ENCODE peak calls at places on chromosome 16, in ten cellular contexts. C is body of pancreas, K is RWPE1, W is stomach, R is IMR-90, S is neural crest cell, A is OCI-LY7, M is heart right ventricle, D is GM06990, Y is HCT116. T is an unnamed sample.

GRCh38 chr16:81446318-81447275 is 2.0 kb downstream of the CMIP start:
- DNase-seq in D (peak), W (peak), C (peak), K (peak), R (peak), M (no peak), Y (no peak), S (no peak), A (peak), T (peak)

GRCh38 chr16:3029499-3030127 is 5.8 kb downstream of the THOC6 start:
- DNase-seq in M (no peak), A (no peak), S (no peak), C (no peak), K (no peak), W (no peak), D (peak), Y (no peak), R (peak), T (peak)

GRCh38 chr16:82082543-82083244 is 47.6 kb downstream of the HSD17B2 start:
- DNase-seq in R (peak), K (peak), C (no peak), M (no peak), D (peak), A (no peak), S (no peak), Y (peak), W (no peak), T (peak)

GRCh38 chr16:87058728-87059250 is 258.4 kb downstream of the C16orf95 start:
- DNase-seq in K (no peak), Y (no peak), S (no peak), A (no peak), M (no peak), C (no peak), D (no peak), R (no peak), W (no peak), T (no peak)

GRCh38 chr16:50539822-50540710 is 8.1 kb upstream of the NKD1 start:
- DNase-seq in C (no peak), A (no peak), D (no peak), Y (no peak), S (no peak), W (no peak), M (no peak), R (no peak), K (no peak), T (no peak)

GRCh38 chr16:30953511-30954124 is 3.9 kb upstream of the SETD1A start:
- DNase-seq in C (peak), W (peak), K (no peak), S (peak), M (peak), D (peak), Y (peak), A (peak), R (peak), T (peak)

GRCh38 chr16:8950580-8951077 is 13.1 kb downstream of the USP7 start:
- DNase-seq in M (no peak), R (peak), C (no peak), A (no peak), D (no peak), W (no peak), S (no peak), Y (no peak), K (no peak), T (no peak)

GRCh38 chr16:70380205-70380918 is 33.7 kb downstream of the DDX19A start:
- DNase-seq in Y (no peak), A (peak), D (peak), K (peak), M (peak), S (peak), W (peak), R (peak), C (peak), T (peak)

GRCh38 chr16:1959269-1960039 is at the start of gene NDUFB10:
- DNase-seq in D (peak), S (peak), R (peak), A (peak), Y (peak), W (peak), M (peak), K (no peak), C (peak), T (peak)

GRCh38 chr16:19829844-19830703 is 54.6 kb downstream of the GPRC5B start:
- DNase-seq in K (no peak), R (no peak), Y (no peak), M (no peak), S (no peak), A (no peak), C (no peak), W (peak), D (no peak), T (no peak)

GRCh38 chr16:74817851-74818250 is 43.2 kb upstream of the FA2H start:
- DNase-seq in K (no peak), Y (no peak), R (no peak), C (no peak), M (no peak), S (no peak), A (no peak), D (no peak), W (no peak), T (no peak)

GRCh38 chr16:82146957-82147356 is 23.1 kb downstream of the MPHOSPH6 start:
- DNase-seq in A (no peak), M (no peak), Y (no peak), W (no peak), S (no peak), C (no peak), R (no peak), K (no peak), D (no peak), T (no peak)

GRCh38 chr16:10168258-10168657 is 14.0 kb downstream of the GRIN2A start:
- DNase-seq in S (no peak), W (no peak), R (no peak), A (no peak), D (no peak), K (no peak), C (no peak), M (no peak), Y (no peak), T (no peak)

GRCh38 chr16:56549744-56550385 is 15.0 kb upstream of the MT4 start:
- DNase-seq in K (no peak), S (no peak), R (peak), Y (no peak), M (no peak), W (no peak), A (no peak), D (no peak), C (no peak), T (no peak)

DNA sequence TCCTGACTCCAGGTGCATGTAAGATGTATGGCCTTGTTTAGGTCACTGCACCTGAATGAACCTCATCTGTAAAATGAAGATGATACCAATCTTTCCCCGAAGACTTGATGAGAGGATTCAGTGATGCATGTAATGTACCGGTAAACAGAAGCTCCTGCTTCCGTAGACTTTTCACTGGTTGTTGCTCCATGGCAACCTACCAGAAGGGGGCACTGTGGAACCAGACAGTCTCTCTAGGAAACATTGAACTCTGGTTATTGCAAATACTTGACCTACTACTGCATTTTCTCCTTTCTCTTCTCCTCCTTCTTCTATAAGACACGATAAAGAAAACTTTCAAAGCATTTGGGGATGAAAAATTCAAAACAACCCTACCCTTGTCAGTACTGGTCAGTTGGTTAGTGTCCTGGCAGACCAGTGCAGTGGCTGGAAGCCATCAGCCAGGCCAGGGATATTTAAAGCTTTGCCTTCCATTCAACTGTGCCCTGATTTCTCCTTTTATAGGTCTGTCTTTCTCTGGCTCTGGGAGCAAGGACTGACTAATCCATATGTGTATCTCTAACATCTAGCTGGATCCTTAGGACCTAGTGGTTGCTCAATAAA is 667.4 kb upstream of the SALL1 start:
- DNase-seq in C (peak), K (no peak), A (peak), M (no peak), S (peak), R (peak), D (no peak), W (peak), Y (no peak), T (peak)
- TF ChIP-seq CTCF in C (peak), K (no peak), A (peak), M (peak), S (peak), R (peak), D (peak), W (peak), Y (no peak), T (peak)

GRCh38 chr16:88676502-88677242 is 9.6 kb downstream of the SNAI3 start:
- DNase-seq in Y (no peak), R (no peak), A (no peak), D (no peak), M (no peak), S (no peak), C (no peak), W (no peak), K (no peak), T (no peak)

GRCh38 chr16:88673685-88674398 is 11.0 kb upstream of the MVD start:
- DNase-seq in R (no peak), M (peak), W (no peak), A (no peak), C (no peak), Y (no peak), S (no peak), K (no peak), D (no peak), T (peak)

GRCh38 chr16:88671806-88672205 is 8.9 kb upstream of the MVD start:
- DNase-seq in D (no peak), W (no peak), M (no peak), A (no peak), R (no peak), C (no peak), Y (no peak), S (no peak), K (no peak), T (no peak)

GRCh38 chr16:88669986-88670385 is 7.1 kb upstream of the MVD start:
- DNase-seq in A (no peak), W (no peak), C (no peak), R (no peak), D (no peak), S (no peak), Y (no peak), M (no peak), K (no peak), T (no peak)

GRCh38 chr16:88672776-88673175 is 9.9 kb upstream of the MVD start:
- DNase-seq in A (no peak), R (no peak), M (no peak), Y (peak), W (no peak), S (no peak), C (no peak), K (no peak), D (no peak), T (no peak)
- TF ChIP-seq CTCF in A (peak), R (peak), M (no peak), Y (no peak), W (no peak), S (peak), C (peak), K (no peak), D (no peak), T (peak)

DNA sequence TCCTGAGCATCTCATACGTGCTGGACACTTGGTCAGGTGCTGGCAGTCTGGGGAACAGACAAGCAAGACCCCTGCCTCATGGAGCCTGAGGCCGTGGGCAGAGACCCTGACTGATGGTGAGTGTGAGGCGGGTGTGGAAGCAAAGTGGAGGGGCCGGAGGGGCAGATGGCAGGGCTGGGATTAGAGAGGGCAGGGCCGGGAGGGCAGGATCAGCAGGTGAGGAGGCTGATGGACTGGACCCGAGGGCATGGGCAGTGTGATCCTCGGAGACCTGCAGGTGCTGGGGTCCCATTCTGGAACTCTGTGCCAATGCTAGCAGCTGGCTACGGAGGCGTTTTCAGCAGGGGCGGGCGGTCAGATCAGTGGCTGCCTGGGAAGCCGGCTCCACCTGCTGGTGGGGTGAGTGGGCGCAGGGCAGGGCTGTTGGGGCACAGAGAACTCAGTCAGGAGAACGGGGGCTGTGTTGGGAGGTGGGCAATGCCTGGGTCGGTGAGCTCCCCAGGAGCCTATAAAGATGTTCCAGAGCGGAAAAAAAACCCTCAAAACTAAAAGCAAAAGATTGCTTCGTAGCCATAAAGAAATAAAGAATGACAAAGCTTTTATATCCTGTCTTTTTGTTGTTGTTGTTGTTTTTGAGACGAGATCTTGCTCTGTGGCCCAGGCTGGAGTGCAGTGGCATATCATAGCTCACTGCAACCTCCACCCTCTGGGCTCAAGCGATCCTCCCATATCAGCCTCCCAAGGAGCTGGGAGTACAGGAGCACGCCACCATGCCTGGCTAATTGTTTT is 8.9 kb upstream of the C16orf74 start:
- DNase-seq in C (peak), W (peak), S (no peak), A (peak), M (no peak), K (no peak), D (peak), R (no peak), Y (no peak), T (peak)
- TF ChIP-seq CTCF in C (peak), W (peak), S (peak), A (peak), M (peak), K (peak), D (peak), R (peak), Y (peak), T (peak)

GRCh38 chr16:15676506-15676905 is 26.5 kb downstream of the NDE1 start:
- DNase-seq in A (no peak), D (no peak), K (no peak), S (no peak), R (no peak), C (no peak), Y (no peak), W (no peak), M (no peak), T (no peak)

GRCh38 chr16:15686287-15686686 is 36.2 kb downstream of the NDE1 start:
- DNase-seq in K (no peak), C (no peak), Y (no peak), W (no peak), A (no peak), D (no peak), R (no peak), S (no peak), M (no peak), T (no peak)

GRCh38 chr16:15677447-15677846 is 27.4 kb downstream of the NDE1 start:
- DNase-seq in S (no peak), K (no peak), M (no peak), W (no peak), D (no peak), Y (no peak), C (no peak), A (no peak), R (no peak), T (no peak)

GRCh38 chr16:15682105-15682570 is 32.1 kb downstream of the NDE1 start:
- DNase-seq in A (peak), W (peak), C (peak), K (peak), M (no peak), S (peak), D (no peak), Y (peak), R (peak), T (no peak)
- TF ChIP-seq CTCF in A (peak), W (no peak), C (peak), K (no peak), M (peak), S (peak), D (peak), Y (peak), R (peak), T (no peak)

DNA sequence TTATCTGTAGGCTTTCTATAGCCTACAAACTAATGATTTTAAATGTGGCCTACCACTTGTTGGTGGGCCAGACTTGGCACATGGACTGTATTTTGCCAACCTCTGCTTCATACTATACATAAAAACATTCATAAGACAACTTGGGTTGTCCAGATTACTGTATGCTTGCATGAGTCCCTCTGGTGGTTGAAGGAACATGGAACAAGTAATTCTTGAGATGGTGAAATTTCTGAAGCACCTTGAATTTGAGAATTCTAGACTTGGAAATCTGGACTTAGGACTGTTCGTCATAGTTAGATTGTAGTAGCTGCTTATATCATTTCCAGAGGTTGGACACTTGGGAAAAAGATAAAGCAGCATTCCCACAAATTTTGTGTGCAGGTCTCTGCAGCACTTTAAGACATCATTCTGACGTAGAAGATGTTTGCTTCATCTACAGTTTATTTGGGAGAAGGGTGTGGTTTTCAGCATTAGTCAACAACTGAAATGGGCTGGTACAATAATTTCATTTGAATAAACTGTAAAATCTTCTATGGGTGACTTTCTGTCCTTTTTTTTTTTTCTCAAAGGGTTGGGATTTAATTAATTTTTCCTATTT is 31.2 kb downstream of the NFATC3 start:
- DNase-seq in A (peak), M (no peak), Y (no peak), K (peak), W (no peak), D (no peak), C (no peak), S (no peak), R (peak), T (peak)
- TF ChIP-seq CTCF in A (peak), M (peak), Y (peak), K (peak), W (peak), D (peak), C (peak), S (peak), R (peak), T (peak)

GRCh38 chr16:78902291-78902690 is 698.2 kb downstream of the MAF start:
- DNase-seq in W (no peak), C (no peak), A (no peak), K (no peak), D (no peak), M (no peak), S (no peak), R (no peak), Y (no peak), T (no peak)

GRCh38 chr16:78903237-78903636 is 697.3 kb downstream of the MAF start:
- DNase-seq in D (no peak), S (no peak), A (no peak), M (no peak), W (no peak), Y (no peak), K (no peak), C (no peak), R (no peak), T (no peak)

GRCh38 chr16:78896280-78896679 is 704.3 kb downstream of the MAF start:
- DNase-seq in K (no peak), R (no peak), C (no peak), D (no peak), Y (no peak), S (no peak), A (no peak), W (no peak), M (no peak), T (no peak)

GRCh38 chr16:78897299-78897698 is 703.2 kb downstream of the MAF start:
- DNase-seq in C (no peak), K (no peak), R (no peak), M (no peak), S (no peak), D (no peak), A (no peak), Y (no peak), W (no peak), T (no peak)

DNA sequence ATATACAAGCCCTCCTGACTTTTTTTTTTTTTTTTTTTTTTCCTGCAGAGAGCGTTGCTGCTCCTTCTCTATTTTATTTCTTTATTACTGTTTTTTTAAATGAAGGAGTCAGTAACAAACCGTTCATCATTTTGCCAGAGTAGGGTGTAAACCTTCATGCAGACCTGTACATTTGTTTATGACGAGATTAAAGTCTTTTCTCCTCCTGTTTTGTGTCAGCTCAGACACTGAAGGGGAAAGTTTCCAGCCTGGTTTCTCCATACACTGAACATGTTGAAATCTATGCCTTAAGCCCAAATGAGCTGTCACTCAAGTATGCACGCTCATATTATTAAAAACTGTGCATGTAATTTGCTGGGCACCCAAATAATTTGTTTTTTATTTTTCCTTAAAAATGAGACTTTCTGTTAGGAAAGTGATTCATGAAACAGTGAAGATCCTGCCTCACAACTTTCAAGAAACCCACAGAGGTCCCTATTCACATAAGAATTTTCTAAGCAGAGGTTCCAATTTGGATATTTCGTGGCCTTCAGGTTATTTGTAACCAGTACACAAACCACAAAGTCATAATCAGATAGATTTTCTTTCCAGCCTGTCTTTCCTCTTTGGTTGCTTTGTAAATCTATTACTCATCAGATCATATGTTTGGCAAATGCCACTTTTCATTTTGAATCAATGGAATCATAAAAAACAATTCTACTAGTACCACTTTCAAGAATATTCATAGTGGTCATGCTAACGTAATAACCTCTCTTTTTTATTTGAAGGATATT is 700.3 kb downstream of the MAF start:
- DNase-seq in C (no peak), D (no peak), A (no peak), W (no peak), M (no peak), Y (no peak), S (no peak), K (no peak), R (no peak), T (no peak)
- TF ChIP-seq CTCF in C (no peak), D (no peak), A (no peak), W (no peak), M (no peak), Y (no peak), S (no peak), K (no peak), R (no peak), T (no peak)

DNA sequence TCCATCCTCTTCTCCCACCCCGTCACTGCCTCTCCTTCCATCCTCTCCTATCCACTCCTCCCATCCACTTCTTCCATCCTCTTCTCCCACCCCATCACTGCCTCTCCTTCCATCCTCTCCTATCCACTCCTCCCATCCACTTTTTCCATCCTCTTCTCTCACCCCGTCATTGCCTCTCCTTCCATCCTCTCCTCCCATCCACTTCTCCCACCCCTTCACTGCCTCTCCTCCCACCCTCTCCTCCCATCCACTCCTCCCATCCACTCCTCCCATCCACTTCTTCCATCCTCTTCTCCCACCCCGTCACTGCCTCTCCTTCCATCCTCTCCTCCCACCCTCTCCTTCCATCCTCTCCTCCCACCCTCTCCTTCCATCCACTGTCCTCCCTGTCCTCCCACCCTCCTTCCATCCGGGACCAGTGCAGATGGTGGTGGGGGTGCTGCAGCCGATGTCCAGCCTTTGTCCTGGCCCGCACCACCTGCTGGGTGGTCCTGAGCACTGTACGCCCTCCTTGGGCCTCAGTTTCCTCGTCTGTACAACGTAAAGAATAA is 1.1 kb downstream of the WFIKKN1 start:
- DNase-seq in M (no peak), K (no peak), D (no peak), S (no peak), Y (no peak), W (no peak), C (no peak), A (no peak), R (no peak), T (no peak)
- TF ChIP-seq CTCF in M (no peak), K (no peak), D (no peak), S (no peak), Y (no peak), W (no peak), C (no peak), A (no peak), R (no peak), T (no peak)

T was measured in GM13976.